ENCODE peak calls at places on chromosomes 1 and 21, in seven cellular contexts. X is foreskin fibroblast; A is activated CD8-positive, alpha-beta memory T cell treated with anti-CD3 and anti-CD28 coated beads, Interleukin-2, amount 50 U/mL, for 4 hours; M is activated gamma-delta T cell treated with anti-CD3 and anti-CD28 coated beads, Interleukin-2, amount 50 U/mL, for 16 hours; Z is EH; C is NCI-H1105; P is GM12891. H is an unnamed sample.

GRCh38 chr21:41216486-41216885 is 48.5 kb downstream of the BACE2 start:
- DNase-seq in X (no peak), A (no peak), M (no peak), Z (no peak), C (no peak), P (no peak), H (no peak)

GRCh38 chr1:35324486-35324885 is 56.0 kb downstream of the ZMYM4 start:
- DNase-seq in X (peak), A (no peak), M (no peak), Z (peak), C (no peak), P (no peak), H (no peak)

GRCh38 chr1:32877211-32878110 is 6.7 kb upstream of the FNDC5 start:
- DNase-seq in X (no peak), A (no peak), M (no peak), Z (no peak), C (peak), P (no peak), H (no peak)

GRCh38 chr1:227949954-227950734 is 2.4 kb upstream of the WNT9A start:
- DNase-seq in X (no peak), A (no peak), M (no peak), Z (no peak), C (no peak), P (no peak), H (peak)

GRCh38 chr1:183281553-183282091 is 95.6 kb downstream of the LAMC2 start:
- DNase-seq in X (peak), A (peak), M (peak), Z (peak), C (peak), P (peak), H (peak)

GRCh38 chr1:182259229-182259872 is 132.2 kb downstream of the GLUL start:
- DNase-seq in X (peak), A (peak), M (peak), Z (peak), C (no peak), P (no peak), H (no peak)

GRCh38 chr1:63691672-63692425 is 82.0 kb upstream of the ROR1 start:
- DNase-seq in X (peak), A (no peak), M (no peak), Z (peak), C (peak), P (peak), H (peak)

GRCh38 chr1:224542783-224543440 is 73.2 kb upstream of the CNIH3 start:
- DNase-seq in X (peak), A (no peak), M (no peak), Z (peak), C (no peak), P (no peak), H (peak)

GRCh38 chr1:39174400-39175081 is 30.0 kb upstream of the MACF1 start:
- DNase-seq in X (no peak), A (no peak), M (no peak), Z (no peak), C (no peak), P (no peak), H (peak)

GRCh38 chr1:101236546-101237228 is at the start of gene S1PR1:
- DNase-seq in X (peak), A (peak), M (peak), Z (peak), C (peak), P (no peak), H (peak)

GRCh38 chr1:24318988-24319863 is at the start of gene GRHL3:
- DNase-seq in X (no peak), A (no peak), M (no peak), Z (no peak), C (peak), P (no peak), H (peak)

GRCh38 chr1:230138561-230139239 is 71.7 kb downstream of the GALNT2 start:
- DNase-seq in X (no peak), A (no peak), M (no peak), Z (no peak), C (no peak), P (no peak), H (no peak)

GRCh38 chr1:241627453-241628329 is 12.5 kb downstream of the CHML start:
- DNase-seq in X (peak), A (peak), M (no peak), Z (peak), C (no peak), P (no peak), H (no peak)

GRCh38 chr1:188463919-188464318 is 1635.2 kb downstream of the PLA2G4A start:
- DNase-seq in X (peak), A (no peak), M (no peak), Z (no peak), C (no peak), P (no peak), H (no peak)

GRCh38 chr1:186146971-186147370 is 228.1 kb downstream of the TPR start:
- DNase-seq in X (no peak), A (no peak), M (no peak), Z (no peak), C (no peak), P (no peak), H (no peak)

GRCh38 chr1:175673236-175674150 is 69.9 kb downstream of the TNR start:
- DNase-seq in X (no peak), A (no peak), M (no peak), Z (no peak), C (no peak), P (peak), H (peak)

GRCh38 chr1:10633416-10633815 is 158.7 kb downstream of the PEX14 start:
- DNase-seq in X (no peak), A (no peak), M (no peak), Z (no peak), C (no peak), P (no peak), H (no peak)

GRCh38 chr1:204228896-204229295 is 15.1 kb upstream of the GOLT1A start:
- DNase-seq in X (no peak), A (no peak), M (no peak), Z (no peak), C (no peak), P (no peak), H (no peak)

GRCh38 chr1:225593414-225593813 is 59.5 kb downstream of the ENAH start:
- DNase-seq in X (no peak), A (no peak), M (no peak), Z (no peak), C (no peak), P (no peak), H (no peak)

GRCh38 chr1:201254625-201255469 is 28.5 kb upstream of the PKP1 start:
- DNase-seq in X (peak), A (peak), M (peak), Z (peak), C (peak), P (peak), H (peak)

GRCh38 chr1:99580451-99580850 is 65.5 kb upstream of the PALMD start:
- DNase-seq in X (no peak), A (no peak), M (no peak), Z (no peak), C (no peak), P (no peak), H (peak)

GRCh38 chr21:34889287-34889536 is 159.9 kb downstream of the RUNX1 start:
- DNase-seq in X (peak), A (peak), M (peak), Z (peak), C (peak), P (no peak), H (peak)

GRCh38 chr1:117336087-117336817 is 31.0 kb upstream of the MAN1A2 start:
- DNase-seq in X (no peak), A (no peak), M (no peak), Z (no peak), C (no peak), P (no peak), H (no peak)

GRCh38 chr1:186985889-186986491 is 157.2 kb downstream of the PLA2G4A start:
- DNase-seq in X (peak), A (no peak), M (no peak), Z (peak), C (peak), P (peak), H (no peak)

GRCh38 chr1:87436534-87436933 is 107.9 kb downstream of the LMO4 start:
- DNase-seq in X (no peak), A (no peak), M (no peak), Z (no peak), C (no peak), P (no peak), H (peak)

GRCh38 chr1:17731460-17731859 is 23.7 kb upstream of the ACTL8 start:
- DNase-seq in X (no peak), A (no peak), M (no peak), Z (peak), C (no peak), P (no peak), H (no peak)

GRCh38 chr1:65512383-65512782 is 91.9 kb downstream of the LEPR start:
- DNase-seq in X (peak), A (no peak), M (no peak), Z (no peak), C (no peak), P (no peak), H (no peak)

GRCh38 chr1:240878631-240879030 is 266.7 kb upstream of the GREM2 start:
- DNase-seq in X (peak), A (no peak), M (no peak), Z (peak), C (no peak), P (no peak), H (no peak)

GRCh38 chr1:247639381-247639981 is 34.1 kb downstream of the OR2G3 start:
- DNase-seq in X (peak), A (peak), M (peak), Z (no peak), C (no peak), P (no peak), H (peak)

GRCh38 chr1:83065952-83066727 is 932.8 kb downstream of the TTLL7 start:
- DNase-seq in X (peak), A (no peak), M (no peak), Z (no peak), C (no peak), P (no peak), H (peak)

GRCh38 chr1:112358061-112358770 is 37.8 kb upstream of the CTTNBP2NL start:
- DNase-seq in X (peak), A (no peak), M (no peak), Z (peak), C (no peak), P (no peak), H (no peak)

GRCh38 chr1:11384170-11384554 is 94.8 kb upstream of the DISP3 start:
- DNase-seq in X (peak), A (no peak), M (no peak), Z (peak), C (no peak), P (no peak), H (no peak)

GRCh38 chr1:165631403-165632151 is 543 bp downstream of the MGST3 start:
- DNase-seq in X (peak), A (peak), M (no peak), Z (peak), C (no peak), P (no peak), H (peak)

GRCh38 chr1:174407705-174408104 is 40.1 kb upstream of the GPR52 start:
- DNase-seq in X (peak), A (no peak), M (no peak), Z (peak), C (no peak), P (no peak), H (no peak)

GRCh38 chr1:35876988-35877387 is 6.0 kb upstream of the AGO1 start:
- DNase-seq in X (peak), A (no peak), M (no peak), Z (peak), C (no peak), P (no peak), H (peak)